ENCODE peak calls at places on chromosome 17, in four cellular contexts. One of them, this sample, is unnamed. For H3K27me3, the result is how much of the 10 kb centered on the place peaks cover.

GRCh38 chr17:622356-622755 is 92.3 kb downstream of the VPS53 start:
- DNase-seq in prostate gland: no peak
- DNase-seq in upper lobe of right lung: no peak
- DNase-seq in IMR-90: peak
- DNase-seq in this sample: no peak

GRCh38 chr17:44636562-44636961 is 19.7 kb upstream of the MEIOC start:
- DNase-seq in prostate gland: no peak
- DNase-seq in upper lobe of right lung: no peak
- DNase-seq in IMR-90: peak
- DNase-seq in this sample: peak

GRCh38 chr17:60135160-60135950 is 14.4 kb upstream of the CA4 start:
- DNase-seq in prostate gland: peak
- DNase-seq in IMR-90: peak
- DNase-seq in upper lobe of right lung: peak
- DNase-seq in this sample: peak

GRCh38 chr17:56679148-56679766 is 85.8 kb downstream of the NOG start:
- DNase-seq in prostate gland: no peak
- DNase-seq in IMR-90: peak
- DNase-seq in upper lobe of right lung: no peak
- DNase-seq in this sample: no peak

GRCh38 chr17:40433551-40434384 is 9.5 kb upstream of the IGFBP4 start:
- DNase-seq in upper lobe of right lung: peak
- DNase-seq in IMR-90: no peak
- DNase-seq in prostate gland: no peak
- DNase-seq in this sample: no peak

GRCh38 chr17:56707312-56708219 is 114.1 kb downstream of the NOG start:
- DNase-seq in prostate gland: no peak
- DNase-seq in IMR-90: peak
- DNase-seq in upper lobe of right lung: no peak
- DNase-seq in this sample: no peak

GRCh38 chr17:28865946-28866752 is 11.3 kb downstream of the ERAL1 start:
- DNase-seq in prostate gland: no peak
- DNase-seq in upper lobe of right lung: no peak
- DNase-seq in IMR-90: no peak
- DNase-seq in this sample: no peak

GRCh38 chr17:44361292-44362055 is 2.2 kb downstream of the FAM171A2 start:
- DNase-seq in prostate gland: no peak
- DNase-seq in IMR-90: no peak
- DNase-seq in upper lobe of right lung: no peak
- DNase-seq in this sample: no peak

GRCh38 chr17:56110463-56111138 is 42.7 kb upstream of the ANKFN1 start:
- DNase-seq in prostate gland: peak
- DNase-seq in IMR-90: no peak
- DNase-seq in upper lobe of right lung: peak
- DNase-seq in this sample: no peak

GRCh38 chr17:83096401-83097220 is 17.2 kb downstream of the METRNL start:
- DNase-seq in prostate gland: peak
- DNase-seq in IMR-90: no peak
- DNase-seq in upper lobe of right lung: no peak
- DNase-seq in this sample: no peak

GRCh38 chr17:60060474-60060873 is 18.2 kb downstream of the HEATR6 start:
- DNase-seq in prostate gland: no peak
- DNase-seq in upper lobe of right lung: no peak
- DNase-seq in IMR-90: no peak
- DNase-seq in this sample: no peak

GRCh38 chr17:68352041-68352440 is 60.7 kb downstream of the ARSG start:
- DNase-seq in upper lobe of right lung: no peak
- DNase-seq in IMR-90: no peak
- DNase-seq in prostate gland: no peak
- DNase-seq in this sample: no peak

GRCh38 chr17:3870871-3871306 is 22.0 kb downstream of the CAMKK1 start:
- DNase-seq in prostate gland: no peak
- DNase-seq in upper lobe of right lung: no peak
- DNase-seq in IMR-90: no peak
- DNase-seq in this sample: no peak

GRCh38 chr17:37219876-37220608 is 155.7 kb upstream of the C17orf78 start:
- DNase-seq in IMR-90: no peak
- DNase-seq in prostate gland: no peak
- DNase-seq in upper lobe of right lung: no peak
- DNase-seq in this sample: no peak

GRCh38 chr17:67431210-67432015 is 54.3 kb downstream of the PITPNC1 start:
- DNase-seq in IMR-90: peak
- DNase-seq in prostate gland: no peak
- DNase-seq in upper lobe of right lung: no peak
- DNase-seq in this sample: peak

GRCh38 chr17:30477758-30478115 is 529 bp downstream of the GOSR1 start:
- DNase-seq in prostate gland: no peak
- DNase-seq in IMR-90: peak
- DNase-seq in upper lobe of right lung: no peak
- DNase-seq in this sample: no peak

GRCh38 chr17:64585146-64585545 is 77.0 kb downstream of the SMURF2 start:
- DNase-seq in prostate gland: no peak
- DNase-seq in IMR-90: no peak
- DNase-seq in upper lobe of right lung: no peak
- DNase-seq in this sample: no peak

GRCh38 chr17:73189417-73190099 is 3.3 kb upstream of the COG1 start:
- DNase-seq in upper lobe of right lung: no peak
- DNase-seq in prostate gland: peak
- DNase-seq in IMR-90: peak
- DNase-seq in this sample: no peak

GRCh38 chr17:58312021-58312630 is 16.5 kb downstream of the TSPOAP1 start:
- DNase-seq in IMR-90: no peak
- DNase-seq in prostate gland: no peak
- DNase-seq in upper lobe of right lung: peak
- DNase-seq in this sample: no peak

GRCh38 chr17:71286625-71287024 is 834.2 kb upstream of the SOX9 start:
- DNase-seq in upper lobe of right lung: no peak
- DNase-seq in IMR-90: no peak
- DNase-seq in prostate gland: no peak
- DNase-seq in this sample: no peak

GRCh38 chr17:49545007-49545660 is 30.5 kb upstream of the NXPH3 start:
- DNase-seq in prostate gland: no peak
- DNase-seq in IMR-90: no peak
- DNase-seq in upper lobe of right lung: no peak
- DNase-seq in this sample: no peak

GRCh38 chr17:4509923-4510614 is 11.4 kb downstream of the SPNS2 start:
- DNase-seq in prostate gland: no peak
- DNase-seq in upper lobe of right lung: no peak
- DNase-seq in IMR-90: no peak
- DNase-seq in this sample: no peak

GRCh38 chr17:41678907-41679739 is 9.6 kb upstream of the EIF1 start:
- DNase-seq in upper lobe of right lung: no peak
- DNase-seq in prostate gland: no peak
- DNase-seq in IMR-90: peak
- DNase-seq in this sample: no peak
- H3K27me3 ChIP-seq in upper lobe of right lung: under half
- H3K27me3 ChIP-seq in prostate gland: under half
- H3K27me3 ChIP-seq in IMR-90: under half
- H3K27me3 ChIP-seq in this sample: under half

GRCh38 chr17:81347437-81347836 is 47.8 kb upstream of the BAHCC1 start:
- DNase-seq in IMR-90: no peak
- DNase-seq in prostate gland: no peak
- DNase-seq in upper lobe of right lung: no peak
- DNase-seq in this sample: no peak

GRCh38 chr17:81346090-81346907 is 49.0 kb upstream of the BAHCC1 start:
- DNase-seq in IMR-90: peak
- DNase-seq in prostate gland: peak
- DNase-seq in upper lobe of right lung: peak
- DNase-seq in this sample: no peak

GRCh38 chr17:81342700-81343070 is 47.6 kb upstream of the SLC38A10 start:
- DNase-seq in prostate gland: no peak
- DNase-seq in upper lobe of right lung: no peak
- DNase-seq in IMR-90: no peak
- DNase-seq in this sample: no peak

GRCh38 chr17:81346908-81347349 is 48.3 kb upstream of the BAHCC1 start:
- DNase-seq in IMR-90: no peak
- DNase-seq in upper lobe of right lung: no peak
- DNase-seq in prostate gland: no peak
- DNase-seq in this sample: no peak

DNA sequence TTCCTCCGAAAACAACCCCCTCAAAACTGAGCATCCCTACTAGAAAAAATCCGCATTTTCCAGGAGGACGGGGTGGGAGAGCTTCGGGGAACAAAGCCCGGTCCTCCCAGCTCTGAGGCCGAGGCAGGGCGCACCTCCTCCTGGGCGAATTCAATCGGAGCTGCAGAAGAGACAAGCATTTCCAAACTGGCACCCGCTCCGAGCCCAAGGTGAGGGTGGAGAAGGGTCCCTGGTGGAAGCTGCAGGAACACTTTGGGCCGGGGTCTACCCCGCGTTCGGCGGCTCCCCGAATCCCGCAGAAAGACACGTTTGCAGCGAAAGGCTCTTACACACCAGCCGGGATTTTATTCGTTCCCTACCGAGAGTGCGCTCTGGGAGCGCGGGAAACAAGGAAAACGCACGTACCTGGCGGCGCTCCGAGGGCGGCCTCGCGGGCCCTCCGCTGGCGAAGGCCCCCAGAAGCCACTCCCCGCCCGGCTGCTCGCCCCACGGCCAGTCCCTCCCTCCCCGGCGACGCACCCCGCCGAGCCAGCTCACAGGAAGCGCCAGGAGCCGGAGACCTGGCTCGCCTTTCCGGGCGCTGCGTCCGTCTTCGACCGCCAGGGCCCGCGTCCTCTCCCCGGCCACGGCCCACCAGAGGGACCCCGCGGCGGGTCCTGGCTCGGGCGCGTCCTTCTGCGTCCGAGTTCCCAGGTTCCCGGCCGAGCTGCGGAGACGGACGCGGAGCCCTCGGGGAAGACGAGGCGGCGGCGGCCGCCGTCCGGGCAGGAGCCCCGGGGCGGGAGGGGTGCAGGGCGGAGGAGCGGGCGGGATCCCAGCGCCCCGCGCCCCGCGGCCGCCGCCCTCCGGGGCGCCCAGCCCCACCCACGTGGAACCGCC is 49.8 kb upstream of the BAHCC1 start:
- DNase-seq in prostate gland: peak
- DNase-seq in IMR-90: peak
- DNase-seq in upper lobe of right lung: peak
- DNase-seq in this sample: no peak
- TF ChIP-seq CTCF in prostate gland: no peak
- TF ChIP-seq CTCF in IMR-90: peak
- TF ChIP-seq CTCF in upper lobe of right lung: peak
- TF ChIP-seq CTCF in this sample: peak

DNA sequence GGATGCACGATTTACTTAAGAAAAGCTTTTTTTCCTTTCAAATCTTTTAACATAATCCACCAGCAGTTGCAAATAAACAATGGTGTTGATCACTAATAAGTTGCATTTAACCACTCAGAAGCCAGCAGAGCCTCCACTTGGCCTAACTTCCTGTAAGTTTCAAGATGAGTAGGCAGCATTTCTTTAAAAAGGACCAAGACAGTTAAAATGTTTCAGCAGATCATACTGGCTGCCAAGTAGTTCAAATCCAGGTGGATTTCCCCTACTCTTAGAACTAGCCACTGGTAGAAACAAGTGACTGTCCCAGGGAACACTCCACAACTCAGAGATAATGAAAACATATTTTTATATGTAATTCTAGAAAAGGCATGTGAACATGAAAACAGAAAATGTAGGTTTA is 17.0 kb upstream of the RFFL start:
- DNase-seq in prostate gland: no peak
- DNase-seq in IMR-90: no peak
- DNase-seq in upper lobe of right lung: no peak
- DNase-seq in this sample: no peak
- H3K4me3 ChIP-seq in prostate gland: no peak
- H3K4me3 ChIP-seq in IMR-90: no peak
- H3K4me3 ChIP-seq in upper lobe of right lung: no peak
- H3K4me3 ChIP-seq in this sample: no peak

GRCh38 chr17:47792457-47792856 is 29.1 kb downstream of the OSBPL7 start:
- DNase-seq in IMR-90: no peak
- DNase-seq in prostate gland: no peak
- DNase-seq in upper lobe of right lung: no peak
- DNase-seq in this sample: no peak
- H3K27me3 ChIP-seq in IMR-90: half or more
- H3K27me3 ChIP-seq in prostate gland: under half
- H3K27me3 ChIP-seq in upper lobe of right lung: half or more
- H3K27me3 ChIP-seq in this sample: under half

GRCh38 chr17:32350662-32351418 is 883 bp downstream of the ZNF207 start:
- DNase-seq in prostate gland: no peak
- DNase-seq in IMR-90: peak
- DNase-seq in upper lobe of right lung: no peak
- DNase-seq in this sample: no peak
- TF ChIP-seq CTCF in prostate gland: no peak
- TF ChIP-seq CTCF in IMR-90: no peak
- TF ChIP-seq CTCF in upper lobe of right lung: no peak
- TF ChIP-seq CTCF in this sample: no peak

GRCh38 chr17:7120123-7120522 is 5.5 kb upstream of the ASGR2 start:
- DNase-seq in IMR-90: no peak
- DNase-seq in upper lobe of right lung: no peak
- DNase-seq in prostate gland: no peak
- DNase-seq in this sample: no peak
- H3K4me3 ChIP-seq in IMR-90: no peak
- H3K4me3 ChIP-seq in upper lobe of right lung: no peak
- H3K4me3 ChIP-seq in prostate gland: no peak
- H3K4me3 ChIP-seq in this sample: no peak

DNA sequence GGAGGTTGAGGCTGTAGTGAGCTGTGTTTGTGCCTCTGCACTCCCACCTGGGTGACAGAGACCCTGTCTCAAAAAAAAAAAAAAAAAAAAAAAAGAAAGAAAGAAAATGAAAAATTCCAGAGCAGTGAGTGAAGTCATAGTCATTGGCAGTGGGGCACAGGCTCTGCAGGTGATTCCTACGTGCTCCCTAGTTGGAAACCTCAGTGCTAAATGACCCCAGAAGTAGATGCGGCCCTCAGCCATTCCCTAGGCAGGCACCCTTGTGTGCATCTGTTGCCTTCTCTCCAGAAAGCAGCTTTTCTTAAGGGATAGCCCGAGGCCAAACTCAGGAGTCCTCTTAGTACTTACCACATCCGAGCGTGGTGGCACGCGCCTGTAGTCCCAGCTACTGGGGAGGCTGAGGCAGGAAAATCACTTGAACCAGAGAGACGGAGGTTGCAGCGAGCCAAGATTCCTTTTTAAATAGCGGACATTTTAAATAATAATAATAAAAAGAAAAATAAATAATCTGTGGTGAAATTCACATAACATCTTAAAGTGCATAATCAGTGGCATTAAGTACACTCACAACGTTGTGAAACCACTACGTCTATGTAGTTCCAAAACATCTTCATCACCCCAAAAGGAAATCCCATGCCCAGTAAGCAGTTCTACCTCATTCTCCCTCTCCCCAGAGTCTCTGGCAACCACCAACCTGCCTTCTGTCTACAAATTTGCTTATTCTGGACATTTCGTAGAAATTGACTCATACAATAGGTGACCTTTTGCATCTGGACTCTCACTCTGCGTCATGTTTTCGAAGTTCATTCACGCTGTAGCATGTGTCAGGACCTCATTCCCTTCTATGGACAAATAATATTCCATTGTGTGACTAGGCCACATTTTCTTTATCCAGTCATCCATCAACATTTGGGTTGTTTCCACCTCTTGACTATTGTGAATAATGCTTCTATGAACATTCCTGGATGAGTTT is 12.5 kb upstream of the SPHK1 start:
- DNase-seq in IMR-90: peak
- DNase-seq in prostate gland: no peak
- DNase-seq in upper lobe of right lung: no peak
- DNase-seq in this sample: peak
- H3K27me3 ChIP-seq in IMR-90: under half
- H3K27me3 ChIP-seq in prostate gland: under half
- H3K27me3 ChIP-seq in upper lobe of right lung: under half
- H3K27me3 ChIP-seq in this sample: under half

This sample was measured in BJ.